ENCODE peak calls at places on chromosomes 2 and 18, in six cellular contexts. One of them, this sample, is unnamed.

GRCh38 chr2:232238108-232238507 is 140.4 kb upstream of the ALPP start:
- DNase-seq in fibroblast of mammary gland: no peak
- DNase-seq in NCI-H1417 treated with DMSO at 0.1 percent for 48 hours: no peak
- DNase-seq in colonic mucosa: no peak
- DNase-seq in stimulated activated CD8-positive, alpha-beta memory T cell treated with anti-CD3 and anti-CD28 coated beads, Interleukin-7, amount 100 ng/mL, for 4 hours: no peak
- DNase-seq in effector memory CD8-positive, alpha-beta T cell: no peak
- DNase-seq in this sample: no peak

GRCh38 chr2:236865052-236865451 is 220.6 kb upstream of the COPS8 start:
- DNase-seq in fibroblast of mammary gland: no peak
- DNase-seq in NCI-H1417 treated with DMSO at 0.1 percent for 48 hours: no peak
- DNase-seq in colonic mucosa: no peak
- DNase-seq in stimulated activated CD8-positive, alpha-beta memory T cell treated with anti-CD3 and anti-CD28 coated beads, Interleukin-7, amount 100 ng/mL, for 4 hours: no peak
- DNase-seq in effector memory CD8-positive, alpha-beta T cell: no peak
- DNase-seq in this sample: no peak

GRCh38 chr18:14189858-14190257 is 57.6 kb upstream of the ZNF519 start:
- DNase-seq in fibroblast of mammary gland: peak
- DNase-seq in NCI-H1417 treated with DMSO at 0.1 percent for 48 hours: no peak
- DNase-seq in colonic mucosa: no peak
- DNase-seq in stimulated activated CD8-positive, alpha-beta memory T cell treated with anti-CD3 and anti-CD28 coated beads, Interleukin-7, amount 100 ng/mL, for 4 hours: no peak
- DNase-seq in effector memory CD8-positive, alpha-beta T cell: no peak
- DNase-seq in this sample: no peak

GRCh38 chr2:21096458-21096857 is 27.3 kb upstream of the TDRD15 start:
- DNase-seq in fibroblast of mammary gland: no peak
- DNase-seq in NCI-H1417 treated with DMSO at 0.1 percent for 48 hours: no peak
- DNase-seq in colonic mucosa: no peak
- DNase-seq in stimulated activated CD8-positive, alpha-beta memory T cell treated with anti-CD3 and anti-CD28 coated beads, Interleukin-7, amount 100 ng/mL, for 4 hours: no peak
- DNase-seq in effector memory CD8-positive, alpha-beta T cell: no peak
- DNase-seq in this sample: no peak

GRCh38 chr2:130755234-130756040 is at the start of gene AMER3:
- DNase-seq in fibroblast of mammary gland: no peak
- DNase-seq in NCI-H1417 treated with DMSO at 0.1 percent for 48 hours: no peak
- DNase-seq in colonic mucosa: no peak
- DNase-seq in stimulated activated CD8-positive, alpha-beta memory T cell treated with anti-CD3 and anti-CD28 coated beads, Interleukin-7, amount 100 ng/mL, for 4 hours: no peak
- DNase-seq in effector memory CD8-positive, alpha-beta T cell: no peak
- DNase-seq in this sample: no peak

GRCh38 chr2:217001740-217002139 is 141.9 kb upstream of the TNP1 start:
- DNase-seq in fibroblast of mammary gland: no peak
- DNase-seq in NCI-H1417 treated with DMSO at 0.1 percent for 48 hours: no peak
- DNase-seq in colonic mucosa: no peak
- DNase-seq in stimulated activated CD8-positive, alpha-beta memory T cell treated with anti-CD3 and anti-CD28 coated beads, Interleukin-7, amount 100 ng/mL, for 4 hours: no peak
- DNase-seq in effector memory CD8-positive, alpha-beta T cell: no peak
- DNase-seq in this sample: no peak

GRCh38 chr2:240635116-240635997 is 10.1 kb downstream of the GPR35 start:
- DNase-seq in fibroblast of mammary gland: no peak
- DNase-seq in NCI-H1417 treated with DMSO at 0.1 percent for 48 hours: no peak
- DNase-seq in colonic mucosa: no peak
- DNase-seq in stimulated activated CD8-positive, alpha-beta memory T cell treated with anti-CD3 and anti-CD28 coated beads, Interleukin-7, amount 100 ng/mL, for 4 hours: no peak
- DNase-seq in effector memory CD8-positive, alpha-beta T cell: no peak
- DNase-seq in this sample: no peak

GRCh38 chr2:221610249-221610648 is 38.1 kb upstream of the EPHA4 start:
- DNase-seq in fibroblast of mammary gland: no peak
- DNase-seq in NCI-H1417 treated with DMSO at 0.1 percent for 48 hours: no peak
- DNase-seq in colonic mucosa: no peak
- DNase-seq in stimulated activated CD8-positive, alpha-beta memory T cell treated with anti-CD3 and anti-CD28 coated beads, Interleukin-7, amount 100 ng/mL, for 4 hours: no peak
- DNase-seq in effector memory CD8-positive, alpha-beta T cell: no peak
- DNase-seq in this sample: no peak

GRCh38 chr18:9629709-9630108 is 15.3 kb upstream of the PPP4R1 start:
- DNase-seq in fibroblast of mammary gland: peak
- DNase-seq in NCI-H1417 treated with DMSO at 0.1 percent for 48 hours: no peak
- DNase-seq in colonic mucosa: no peak
- DNase-seq in stimulated activated CD8-positive, alpha-beta memory T cell treated with anti-CD3 and anti-CD28 coated beads, Interleukin-7, amount 100 ng/mL, for 4 hours: no peak
- DNase-seq in effector memory CD8-positive, alpha-beta T cell: no peak
- DNase-seq in this sample: no peak

GRCh38 chr2:218997730-218998129 is 4.5 kb upstream of the CRYBA2 start:
- DNase-seq in fibroblast of mammary gland: no peak
- DNase-seq in NCI-H1417 treated with DMSO at 0.1 percent for 48 hours: no peak
- DNase-seq in colonic mucosa: no peak
- DNase-seq in stimulated activated CD8-positive, alpha-beta memory T cell treated with anti-CD3 and anti-CD28 coated beads, Interleukin-7, amount 100 ng/mL, for 4 hours: no peak
- DNase-seq in effector memory CD8-positive, alpha-beta T cell: no peak
- DNase-seq in this sample: no peak

GRCh38 chr2:147910990-147911473 is 66.2 kb downstream of the ACVR2A start:
- DNase-seq in fibroblast of mammary gland: peak
- DNase-seq in NCI-H1417 treated with DMSO at 0.1 percent for 48 hours: no peak
- DNase-seq in colonic mucosa: peak
- DNase-seq in stimulated activated CD8-positive, alpha-beta memory T cell treated with anti-CD3 and anti-CD28 coated beads, Interleukin-7, amount 100 ng/mL, for 4 hours: no peak
- DNase-seq in effector memory CD8-positive, alpha-beta T cell: peak
- DNase-seq in this sample: peak

GRCh38 chr2:5877360-5877759 is 185.2 kb downstream of the SOX11 start:
- DNase-seq in fibroblast of mammary gland: no peak
- DNase-seq in NCI-H1417 treated with DMSO at 0.1 percent for 48 hours: no peak
- DNase-seq in colonic mucosa: no peak
- DNase-seq in stimulated activated CD8-positive, alpha-beta memory T cell treated with anti-CD3 and anti-CD28 coated beads, Interleukin-7, amount 100 ng/mL, for 4 hours: no peak
- DNase-seq in effector memory CD8-positive, alpha-beta T cell: no peak
- DNase-seq in this sample: no peak

GRCh38 chr18:2920546-2921343 is 73.9 kb downstream of the EMILIN2 start:
- DNase-seq in fibroblast of mammary gland: no peak
- DNase-seq in NCI-H1417 treated with DMSO at 0.1 percent for 48 hours: no peak
- DNase-seq in colonic mucosa: no peak
- DNase-seq in stimulated activated CD8-positive, alpha-beta memory T cell treated with anti-CD3 and anti-CD28 coated beads, Interleukin-7, amount 100 ng/mL, for 4 hours: no peak
- DNase-seq in effector memory CD8-positive, alpha-beta T cell: no peak
- DNase-seq in this sample: no peak

GRCh38 chr2:31335921-31336570 is 78.5 kb downstream of the XDH start:
- DNase-seq in fibroblast of mammary gland: peak
- DNase-seq in NCI-H1417 treated with DMSO at 0.1 percent for 48 hours: no peak
- DNase-seq in colonic mucosa: no peak
- DNase-seq in stimulated activated CD8-positive, alpha-beta memory T cell treated with anti-CD3 and anti-CD28 coated beads, Interleukin-7, amount 100 ng/mL, for 4 hours: no peak
- DNase-seq in effector memory CD8-positive, alpha-beta T cell: no peak
- DNase-seq in this sample: no peak

This sample was measured in GDM1.